ENCODE peak calls at places on chromosomes 12 and 14, in four cellular contexts. D is effector memory CD8-positive, alpha-beta T cell; B is heart right ventricle; Q is RPMI8226. X is an unnamed sample.

GRCh38 chr12:57154804-57155434 is 7.5 kb upstream of the LRP1-AS start:
- DNase-seq in D (no peak), B (no peak), Q (no peak), X (no peak)

GRCh38 chr12:106205208-106206069 is 42.4 kb downstream of the CKAP4 start:
- DNase-seq in D (no peak), B (peak), Q (peak), X (no peak)

GRCh38 chr12:47715393-47715876 is 9.6 kb upstream of the RPAP3 start:
- DNase-seq in D (peak), B (peak), Q (peak), X (peak)

GRCh38 chr14:65222434-65222833 is 120.1 kb upstream of the MAX start:
- DNase-seq in D (peak), B (peak), Q (peak), X (no peak)

GRCh38 chr12:106369624-106370346 is 12.2 kb downstream of the POLR3B start:
- DNase-seq in D (no peak), B (no peak), Q (no peak), X (no peak)

GRCh38 chr12:47789712-47790489 is 16.9 kb downstream of the SLC48A1 start:
- DNase-seq in D (no peak), B (no peak), Q (no peak), X (no peak)

GRCh38 chr12:6960291-6961277 is 9.4 kb downstream of the PTPN6 start:
- DNase-seq in D (no peak), B (no peak), Q (peak), X (no peak)

GRCh38 chr12:57401165-57401564 is 29.7 kb downstream of the R3HDM2 start:
- DNase-seq in D (no peak), B (peak), Q (no peak), X (no peak)

GRCh38 chr12:9813821-9814798 is 13.2 kb upstream of the KLRF1 start:
- DNase-seq in D (peak), B (peak), Q (peak), X (peak)

GRCh38 chr12:590206-590750 is 73.0 kb downstream of the NINJ2 start:
- DNase-seq in D (no peak), B (no peak), Q (no peak), X (no peak)

GRCh38 chr12:122421263-122421814 is 1.1 kb downstream of the CLIP1 start:
- DNase-seq in D (no peak), B (peak), Q (peak), X (peak)

GRCh38 chr14:79404874-79405273 is 806.4 kb downstream of the DIO2 start:
- DNase-seq in D (no peak), B (no peak), Q (no peak), X (no peak)

GRCh38 chr12:130214686-130215370 is 52.6 kb downstream of the FZD10 start:
- DNase-seq in D (no peak), B (no peak), Q (no peak), X (no peak)

GRCh38 chr14:103563089-103563620 is 395 bp downstream of the COA8 start:
- DNase-seq in D (no peak), B (no peak), Q (peak), X (no peak)

GRCh38 chr14:32080001-32080510 is 3.0 kb downstream of the ARHGAP5 start:
- DNase-seq in D (no peak), B (no peak), Q (no peak), X (no peak)

GRCh38 chr12:128578045-128578444 is 245.7 kb downstream of the SLC15A4 start:
- DNase-seq in D (no peak), B (no peak), Q (no peak), X (no peak)

GRCh38 chr14:59126714-59127436 is 61.6 kb upstream of the DAAM1 start:
- DNase-seq in D (peak), B (peak), Q (peak), X (no peak)

GRCh38 chr14:22047105-22047504 is 373.5 kb upstream of the OR4E1 start:
- DNase-seq in D (no peak), B (no peak), Q (peak), X (no peak)

GRCh38 chr12:7078163-7078562 is 14.1 kb downstream of the C1R start:
- DNase-seq in D (no peak), B (no peak), Q (no peak), X (no peak)

GRCh38 chr14:75247939-75248338 is 30.7 kb upstream of the FOS start:
- DNase-seq in D (no peak), B (no peak), Q (no peak), X (no peak)

GRCh38 chr14:95328876-95329503 is 9.3 kb upstream of the CLMN start:
- DNase-seq in D (no peak), B (no peak), Q (no peak), X (no peak)

GRCh38 chr12:110498984-110499706 is 2.8 kb downstream of the VPS29 start:
- DNase-seq in D (no peak), B (no peak), Q (no peak), X (no peak)

GRCh38 chr12:76020281-76020680 is 11.3 kb downstream of the PHLDA1 start:
- DNase-seq in D (peak), B (no peak), Q (no peak), X (no peak)

GRCh38 chr14:57533214-57533613 is 39.6 kb upstream of the CCDC198 start:
- DNase-seq in D (no peak), B (no peak), Q (peak), X (no peak)

GRCh38 chr12:89376844-89377243 is 24.5 kb upstream of the DUSP6 start:
- DNase-seq in D (no peak), B (no peak), Q (no peak), X (no peak)

GRCh38 chr12:28497889-28498411 is 307.7 kb downstream of the CCDC91 start:
- DNase-seq in D (no peak), B (no peak), Q (no peak), X (no peak)

GRCh38 chr12:132171293-132171967 is 27.2 kb downstream of the NOC4L start:
- DNase-seq in D (no peak), B (no peak), Q (peak), X (no peak)